ENCODE peak calls at places on chromosome 17, in nine cellular contexts. I, W, U, P, E, H, K, D and S are unnamed samples.
A peak's percentile ranks its signal among the peaks of the same experiment; 100 is the strongest.

GRCh38 chr17:40062347-40063033 is at the start of gene THRA:
- DNase-seq in E (peak; percentile 55), H (peak; percentile 68), K (no peak), U (peak; percentile 76), P (peak; percentile 53), W (peak; percentile 44), D (peak; percentile 94), I (peak; percentile 46), S (no peak)

GRCh38 chr17:35715416-35715815 is 16.0 kb upstream of the RASL10B start:
- DNase-seq in P (no peak), U (no peak), H (no peak), K (no peak), E (no peak), W (no peak), D (no peak), I (no peak), S (no peak)

GRCh38 chr17:37650419-37651003 is 7.3 kb upstream of the DDX52 start:
- DNase-seq in H (peak; percentile 67), D (peak; percentile 52), I (no peak), U (peak; percentile 10), P (peak; percentile 4), W (no peak), E (peak; percentile 7), K (no peak), S (no peak)

GRCh38 chr17:66767164-66767933 is 67.6 kb upstream of the CACNG5 start:
- DNase-seq in E (no peak), P (no peak), D (no peak), U (peak; percentile 61), H (no peak), K (no peak), I (no peak), W (no peak), S (no peak)

GRCh38 chr17:2023692-2024571 is 1.2 kb downstream of the RTN4RL1 start:
- DNase-seq in W (no peak), I (no peak), P (no peak), E (peak; percentile 20), U (no peak), K (no peak), D (peak; percentile 93), H (peak; percentile 55), S (no peak)

GRCh38 chr17:74031314-74032080 is 172.0 kb upstream of the RPL38 start:
- DNase-seq in H (no peak), E (no peak), K (no peak), U (no peak), I (no peak), P (no peak), D (no peak), W (no peak), S (no peak)

GRCh38 chr17:81200695-81201580 is 21.8 kb downstream of the CEP131 start:
- DNase-seq in K (no peak), D (peak; percentile 79), U (peak; percentile 75), P (peak; percentile 42), I (no peak), E (no peak), W (no peak), H (peak; percentile 92), S (no peak)

GRCh38 chr17:74957935-74958549 is 14.5 kb downstream of the HID1 start:
- DNase-seq in K (no peak), I (peak; percentile 81), E (peak; percentile 70), W (peak; percentile 76), D (peak; percentile 90), H (peak; percentile 91), U (peak; percentile 81), P (peak; percentile 50), S (peak; percentile 40)

GRCh38 chr17:83064732-83065659 is 14.4 kb upstream of the METRNL start:
- DNase-seq in I (no peak), H (no peak), D (no peak), K (no peak), E (no peak), W (no peak), U (no peak), P (no peak), S (no peak)

GRCh38 chr17:59365383-59365981 is 34.0 kb downstream of the YPEL2 start:
- DNase-seq in U (peak; percentile 35), E (no peak), P (peak; percentile 74), I (no peak), K (no peak), D (no peak), H (no peak), W (no peak), S (no peak)

GRCh38 chr17:73956595-73957465 is 246.6 kb upstream of the RPL38 start:
- DNase-seq in U (peak; percentile 68), I (peak; percentile 35), P (peak; percentile 87), W (peak; percentile 50), E (peak; percentile 55), D (peak; percentile 90), H (peak; percentile 88), K (no peak), S (no peak)

GRCh38 chr17:64411999-64412771 is 21.5 kb upstream of the PECAM1 start:
- DNase-seq in W (no peak), D (peak; percentile 77), U (peak; percentile 92), H (no peak), K (no peak), I (no peak), P (no peak), E (peak; percentile 70), S (no peak)

GRCh38 chr17:2101448-2102257 is 46.8 kb downstream of the HIC1 start:
- DNase-seq in P (peak; percentile 95), D (no peak), E (no peak), K (no peak), I (no peak), W (peak; percentile 53), U (no peak), H (no peak), S (no peak)

GRCh38 chr17:45222273-45222993 is 748 bp downstream of the FMNL1 start:
- DNase-seq in K (no peak), W (no peak), E (no peak), D (no peak), U (peak; percentile 62), H (no peak), P (no peak), I (no peak), S (no peak)